ENCODE peak calls at places on chromosomes 13 and 19, in eight cellular contexts. P, Z, U, H, X, I, R and A are unnamed samples.

GRCh38 chr19:11052391-11052790 is 36.9 kb upstream of the LDLR start:
- DNase-seq in H (no peak), P (no peak), I (no peak), R (no peak), Z (no peak), U (no peak), X (no peak), A (no peak)

GRCh38 chr13:29369060-29369743 is 226.3 kb downstream of the SLC7A1 start:
- DNase-seq in X (peak; percentile 34), Z (no peak), H (no peak), R (no peak), U (no peak), P (no peak), I (no peak), A (peak; percentile 9)

GRCh38 chr13:89584058-89584457 is 1763.4 kb upstream of the MIR17HG start:
- DNase-seq in H (no peak), X (no peak), I (no peak), R (no peak), Z (no peak), U (no peak), P (no peak), A (no peak)

GRCh38 chr19:30722236-30722635 is 350.1 kb downstream of the ZNF536 start:
- DNase-seq in P (no peak), X (no peak), U (no peak), R (no peak), H (no peak), I (no peak), Z (no peak), A (no peak)

GRCh38 chr13:27797228-27797624 is 4.9 kb downstream of the GSX1 start:
- DNase-seq in I (no peak), Z (no peak), X (peak; percentile 30), R (peak; percentile 48), H (no peak), U (no peak), P (no peak), A (no peak)

GRCh38 chr13:98761126-98761978 is 8.9 kb upstream of the SLC15A1 start:
- DNase-seq in U (no peak), Z (no peak), X (peak; percentile 74), P (no peak), R (no peak), I (no peak), H (no peak), A (no peak)

GRCh38 chr19:43561144-43561970 is 14.0 kb downstream of the XRCC1 start:
- DNase-seq in U (no peak), P (no peak), R (peak; percentile 37), I (no peak), X (no peak), Z (no peak), H (no peak), A (no peak)

GRCh38 chr19:11781295-11782057 is 14.7 kb downstream of the ZNF441 start:
- DNase-seq in U (no peak), R (no peak), H (no peak), X (peak; percentile 7), P (no peak), I (no peak), Z (no peak), A (no peak)

GRCh38 chr13:84843368-84843767 is 955.9 kb downstream of the SLITRK6 start:
- DNase-seq in H (no peak), I (no peak), Z (no peak), X (no peak), P (no peak), R (no peak), U (no peak), A (no peak)

GRCh38 chr13:31930901-31931522 is 100.6 kb upstream of the FRY start:
- DNase-seq in U (no peak), I (no peak), X (no peak), Z (no peak), H (no peak), R (no peak), P (no peak), A (no peak)

GRCh38 chr13:100789481-100789880 is 114.9 kb upstream of the TMTC4 start:
- DNase-seq in U (no peak), I (no peak), H (no peak), Z (no peak), X (no peak), P (no peak), R (no peak), A (peak; percentile 6)

GRCh38 chr13:113413898-113414282 is 39.4 kb downstream of the ADPRHL1 start:
- DNase-seq in H (peak; percentile 64), R (peak; percentile 72), U (no peak), X (no peak), I (peak; percentile 31), P (no peak), Z (no peak), A (no peak)

GRCh38 chr13:79386125-79386822 is 19.8 kb downstream of the RBM26 start:
- DNase-seq in I (no peak), U (no peak), H (no peak), Z (no peak), P (no peak), X (no peak), R (no peak), A (no peak)

GRCh38 chr19:7918615-7919421 is 1.3 kb upstream of the SNAPC2 start:
- DNase-seq in I (no peak), X (no peak), R (peak; percentile 81), Z (no peak), H (peak; percentile 68), P (no peak), U (no peak), A (no peak)
- H3K4me3 ChIP-seq in I (no peak overlapping the region), X (no peak overlapping the region), R (no peak overlapping the region), Z (no peak overlapping the region), H (no peak overlapping the region), P (no peak overlapping the region), U (no peak overlapping the region), A (no peak overlapping the region)

GRCh38 chr19:13860679-13861391 is 16.1 kb upstream of the NANOS3 start:
- DNase-seq in U (no peak), H (no peak), Z (no peak), I (no peak), R (peak; percentile 81), X (no peak), P (no peak), A (no peak)

GRCh38 chr19:13861392-13861713 is 15.6 kb upstream of the NANOS3 start:
- DNase-seq in I (no peak), Z (no peak), H (no peak), R (no peak), X (no peak), P (no peak), U (no peak), A (no peak)

GRCh38 chr19:13864223-13864512 is 12.8 kb upstream of the NANOS3 start:
- DNase-seq in H (no peak), I (no peak), R (no peak), U (no peak), P (no peak), Z (no peak), X (no peak), A (no peak)

GRCh38 chr19:13859361-13859880 is 17.5 kb upstream of the NANOS3 start:
- DNase-seq in P (no peak), U (no peak), Z (no peak), X (peak; percentile 58), R (no peak), I (no peak), H (no peak), A (no peak)

DNA sequence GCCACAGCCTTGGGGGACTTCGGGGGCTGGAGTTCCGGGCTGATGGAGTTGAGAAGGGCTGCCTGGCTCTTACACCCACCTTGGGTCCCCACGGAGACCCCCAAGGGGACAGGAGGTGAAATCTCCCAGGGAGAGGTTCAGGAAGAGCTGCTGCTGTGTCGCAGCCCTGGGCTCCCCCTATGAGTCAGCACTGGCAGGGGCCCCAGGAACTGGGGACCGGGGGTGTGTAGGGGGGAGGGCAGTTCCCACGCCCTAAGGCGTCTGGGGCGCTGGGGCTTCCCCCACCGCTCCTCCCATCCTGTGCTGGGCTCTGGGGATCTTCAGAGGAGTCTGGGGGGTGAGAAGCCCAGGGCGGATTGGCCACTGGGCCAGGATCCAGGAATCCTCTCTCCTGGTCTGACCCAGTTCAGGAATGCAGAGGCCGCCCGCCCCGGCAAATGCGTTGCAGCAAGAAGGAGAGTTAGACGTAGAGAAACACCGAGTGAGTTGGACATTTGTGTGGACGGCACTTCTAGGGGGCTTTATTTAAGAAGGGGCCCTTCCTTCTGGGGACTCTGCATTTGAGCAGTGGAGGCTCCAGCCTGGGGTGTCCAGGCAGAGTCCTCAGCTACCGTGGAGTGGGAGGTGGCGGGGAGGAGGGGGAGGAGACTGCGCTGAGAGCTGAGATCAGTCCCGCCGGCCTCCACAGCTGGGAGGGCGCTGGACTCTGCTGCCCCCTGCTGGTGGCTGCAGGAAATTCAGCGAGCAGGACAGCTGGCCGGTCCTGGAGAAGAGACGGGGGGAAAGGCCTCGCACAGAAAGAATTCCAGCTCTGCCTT is 15.0 kb upstream of the NANOS3 start:
- DNase-seq in I (peak; percentile 95), R (peak; percentile 96), H (peak; percentile 96), U (peak; percentile 97), Z (peak; percentile 94), P (no peak), X (peak; percentile 87), A (peak; percentile 89)
- TF ChIP-seq POLR2A in I (peak; percentile 49), R (peak; percentile 28), H (peak; percentile 49), U (no peak), Z (no peak), P (no peak), X (peak; percentile 71), A (peak; percentile 8)

DNA sequence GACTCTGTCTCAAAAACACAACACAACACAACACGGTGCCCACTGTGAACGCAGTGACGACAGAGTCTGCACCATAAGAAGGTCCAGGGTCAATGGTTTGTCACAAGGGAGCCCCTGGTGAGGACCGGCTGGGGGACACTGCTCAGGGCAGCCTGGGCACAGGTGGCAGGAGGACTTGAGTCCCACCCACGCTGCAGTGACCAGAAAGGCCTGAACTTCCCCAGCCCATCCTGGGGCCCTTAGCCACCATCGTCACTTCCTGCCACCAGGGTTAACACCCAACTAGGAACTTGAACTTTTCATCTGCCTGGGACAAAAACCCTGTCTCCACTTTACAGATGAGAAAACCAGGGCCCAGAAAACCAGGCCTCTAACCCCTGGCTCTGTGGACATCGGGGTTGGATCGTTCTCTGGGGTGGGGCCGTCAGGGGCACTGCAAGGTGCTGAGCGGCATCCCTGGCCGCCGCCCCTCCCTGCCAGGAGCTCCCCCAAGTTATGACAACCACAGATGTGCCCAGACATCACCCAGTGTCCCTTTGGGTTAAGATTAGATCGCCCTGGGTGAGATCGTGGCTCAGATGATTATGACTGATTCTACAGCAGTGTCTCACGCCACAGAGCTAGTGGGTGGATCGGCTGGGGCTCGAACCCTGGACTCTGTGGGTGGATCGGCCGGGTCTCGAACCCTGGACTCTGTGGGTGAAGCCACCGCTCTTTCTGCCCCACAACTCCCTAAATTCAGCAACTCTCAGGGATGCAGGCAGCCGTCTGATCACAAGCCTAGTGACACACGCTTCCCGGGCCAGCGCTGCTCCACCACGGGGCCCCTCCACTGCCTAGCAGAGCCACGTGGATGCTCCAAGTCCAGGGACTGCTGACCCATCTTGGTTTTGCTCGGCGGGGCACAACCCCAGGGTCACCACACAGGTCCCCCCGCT is 14.0 kb downstream of the MOB3A start:
- DNase-seq in H (no peak), Z (no peak), P (no peak), I (peak; percentile 64), U (no peak), R (peak; percentile 53), X (no peak), A (no peak)
- H3K4me1 ChIP-seq in H (no peaks in the 10 kb centered on the region), Z (no peaks in the 10 kb centered on the region), P (peaks cover 65% of the 10 kb centered on the region), I (peaks cover 29% of the 10 kb centered on the region), U (no peaks in the 10 kb centered on the region), R (peaks cover 49% of the 10 kb centered on the region), X (no peaks in the 10 kb centered on the region), A (peaks cover 6% of the 10 kb centered on the region)

DNA sequence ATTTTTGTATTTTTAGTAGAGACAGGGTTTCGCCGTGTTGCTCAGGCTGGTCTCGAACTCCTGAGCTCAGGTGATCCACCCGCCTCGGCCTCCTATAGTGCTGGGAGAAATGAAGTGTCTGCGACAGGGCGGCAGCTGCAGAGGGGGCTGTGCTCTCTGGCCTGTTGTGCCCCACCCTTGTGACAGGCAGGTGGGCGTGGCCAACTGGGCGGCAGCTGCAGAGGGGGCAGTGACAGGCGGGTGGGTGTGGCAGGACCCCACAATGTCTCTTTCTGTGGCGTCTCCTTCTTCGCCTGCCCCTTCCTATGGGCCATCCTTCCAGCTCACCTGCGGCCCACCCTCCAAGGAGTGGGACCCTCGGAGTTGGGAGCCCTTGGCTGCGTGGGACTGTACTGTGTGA is 11.8 kb downstream of the STK11 start:
- DNase-seq in H (peak; percentile 46), U (no peak), R (peak; percentile 49), X (no peak), I (no peak), Z (no peak), P (no peak), A (no peak)
- H3K4me3 ChIP-seq in H (no peak overlapping the region), U (no peak overlapping the region), R (no peak overlapping the region), X (no peak overlapping the region), I (no peak overlapping the region), Z (no peak overlapping the region), P (no peak overlapping the region), A (no peak overlapping the region)